ENCODE peak calls at places on chromosomes 11 and 22, in seven cellular contexts. One of them, this sample, is unnamed.

GRCh38 chr11:74957937-74958629 is 9.0 kb downstream of the SPCS2 start:
- DNase-seq in NCI-H2029 treated with DMSO at 0.1 percent for 48 hours: no peak
- DNase-seq in amniotic epithelial cell: no peak
- DNase-seq in HEK293T: no peak
- DNase-seq in T-helper 2 cell: no peak
- DNase-seq in stimulated activated CD8-positive, alpha-beta memory T cell treated with anti-CD3 and anti-CD28 coated beads, Interleukin-15, amount 100 ng/mL, for 1 hour: no peak
- DNase-seq in AG10803: no peak
- DNase-seq in this sample: no peak

GRCh38 chr11:73758451-73758850 is 2.4 kb downstream of the RAB6A start:
- DNase-seq in HEK293T: no peak
- DNase-seq in NCI-H2029 treated with DMSO at 0.1 percent for 48 hours: no peak
- DNase-seq in amniotic epithelial cell: no peak
- DNase-seq in stimulated activated CD8-positive, alpha-beta memory T cell treated with anti-CD3 and anti-CD28 coated beads, Interleukin-15, amount 100 ng/mL, for 1 hour: no peak
- DNase-seq in T-helper 2 cell: no peak
- DNase-seq in AG10803: no peak
- DNase-seq in this sample: no peak

GRCh38 chr11:114274637-114275036 is 21.6 kb upstream of the NNMT start:
- DNase-seq in NCI-H2029 treated with DMSO at 0.1 percent for 48 hours: no peak
- DNase-seq in stimulated activated CD8-positive, alpha-beta memory T cell treated with anti-CD3 and anti-CD28 coated beads, Interleukin-15, amount 100 ng/mL, for 1 hour: no peak
- DNase-seq in amniotic epithelial cell: no peak
- DNase-seq in T-helper 2 cell: no peak
- DNase-seq in AG10803: no peak
- DNase-seq in HEK293T: no peak
- DNase-seq in this sample: no peak

GRCh38 chr11:2380807-2381350 is 3.8 kb downstream of the CD81 start:
- DNase-seq in T-helper 2 cell: no peak
- DNase-seq in stimulated activated CD8-positive, alpha-beta memory T cell treated with anti-CD3 and anti-CD28 coated beads, Interleukin-15, amount 100 ng/mL, for 1 hour: no peak
- DNase-seq in NCI-H2029 treated with DMSO at 0.1 percent for 48 hours: no peak
- DNase-seq in AG10803: no peak
- DNase-seq in amniotic epithelial cell: no peak
- DNase-seq in HEK293T: no peak
- DNase-seq in this sample: no peak

GRCh38 chr11:19769820-19770219 is 57.2 kb downstream of the NAV2 start:
- DNase-seq in T-helper 2 cell: no peak
- DNase-seq in NCI-H2029 treated with DMSO at 0.1 percent for 48 hours: no peak
- DNase-seq in amniotic epithelial cell: peak; percentile 67
- DNase-seq in HEK293T: no peak
- DNase-seq in stimulated activated CD8-positive, alpha-beta memory T cell treated with anti-CD3 and anti-CD28 coated beads, Interleukin-15, amount 100 ng/mL, for 1 hour: no peak
- DNase-seq in AG10803: peak; percentile 81
- DNase-seq in this sample: no peak

GRCh38 chr22:48319321-48320047 is 1508.2 kb downstream of the BRD1 start:
- DNase-seq in HEK293T: no peak
- DNase-seq in amniotic epithelial cell: no peak
- DNase-seq in T-helper 2 cell: no peak
- DNase-seq in NCI-H2029 treated with DMSO at 0.1 percent for 48 hours: no peak
- DNase-seq in AG10803: no peak
- DNase-seq in stimulated activated CD8-positive, alpha-beta memory T cell treated with anti-CD3 and anti-CD28 coated beads, Interleukin-15, amount 100 ng/mL, for 1 hour: no peak
- DNase-seq in this sample: no peak

GRCh38 chr11:14386895-14387480 is 28.0 kb upstream of the RRAS2 start:
- DNase-seq in T-helper 2 cell: no peak
- DNase-seq in HEK293T: no peak
- DNase-seq in AG10803: peak; percentile 94
- DNase-seq in stimulated activated CD8-positive, alpha-beta memory T cell treated with anti-CD3 and anti-CD28 coated beads, Interleukin-15, amount 100 ng/mL, for 1 hour: no peak
- DNase-seq in NCI-H2029 treated with DMSO at 0.1 percent for 48 hours: no peak
- DNase-seq in amniotic epithelial cell: peak; percentile 86
- DNase-seq in this sample: no peak

GRCh38 chr22:48979482-48979881 is 848.2 kb downstream of the BRD1 start:
- DNase-seq in NCI-H2029 treated with DMSO at 0.1 percent for 48 hours: no peak
- DNase-seq in AG10803: no peak
- DNase-seq in amniotic epithelial cell: no peak
- DNase-seq in T-helper 2 cell: no peak
- DNase-seq in stimulated activated CD8-positive, alpha-beta memory T cell treated with anti-CD3 and anti-CD28 coated beads, Interleukin-15, amount 100 ng/mL, for 1 hour: no peak
- DNase-seq in HEK293T: no peak
- DNase-seq in this sample: peak; percentile 31

GRCh38 chr22:41917906-41918791 is 3.3 kb upstream of the SHISA8 start:
- DNase-seq in NCI-H2029 treated with DMSO at 0.1 percent for 48 hours: peak; percentile 35
- DNase-seq in AG10803: peak; percentile 25
- DNase-seq in T-helper 2 cell: no peak
- DNase-seq in amniotic epithelial cell: no peak
- DNase-seq in HEK293T: peak; percentile 52
- DNase-seq in stimulated activated CD8-positive, alpha-beta memory T cell treated with anti-CD3 and anti-CD28 coated beads, Interleukin-15, amount 100 ng/mL, for 1 hour: no peak
- DNase-seq in this sample: peak; percentile 21

GRCh38 chr11:44565746-44566558 is 489 bp downstream of the CD82 start:
- DNase-seq in amniotic epithelial cell: no peak
- DNase-seq in HEK293T: no peak
- DNase-seq in T-helper 2 cell: no peak
- DNase-seq in NCI-H2029 treated with DMSO at 0.1 percent for 48 hours: peak; percentile 15
- DNase-seq in stimulated activated CD8-positive, alpha-beta memory T cell treated with anti-CD3 and anti-CD28 coated beads, Interleukin-15, amount 100 ng/mL, for 1 hour: no peak
- DNase-seq in AG10803: no peak
- DNase-seq in this sample: peak; percentile 67

GRCh38 chr11:20835561-20835960 is 166.2 kb downstream of the NELL1 start:
- DNase-seq in amniotic epithelial cell: no peak
- DNase-seq in stimulated activated CD8-positive, alpha-beta memory T cell treated with anti-CD3 and anti-CD28 coated beads, Interleukin-15, amount 100 ng/mL, for 1 hour: no peak
- DNase-seq in AG10803: no peak
- DNase-seq in HEK293T: no peak
- DNase-seq in T-helper 2 cell: no peak
- DNase-seq in NCI-H2029 treated with DMSO at 0.1 percent for 48 hours: no peak
- DNase-seq in this sample: no peak

GRCh38 chr22:30170126-30170525 is 76.4 kb downstream of the LIF start:
- DNase-seq in AG10803: no peak
- DNase-seq in NCI-H2029 treated with DMSO at 0.1 percent for 48 hours: no peak
- DNase-seq in HEK293T: no peak
- DNase-seq in amniotic epithelial cell: no peak
- DNase-seq in stimulated activated CD8-positive, alpha-beta memory T cell treated with anti-CD3 and anti-CD28 coated beads, Interleukin-15, amount 100 ng/mL, for 1 hour: no peak
- DNase-seq in T-helper 2 cell: no peak
- DNase-seq in this sample: no peak

GRCh38 chr11:5556596-5557188 is 8.4 kb upstream of the OR52H1 start:
- DNase-seq in amniotic epithelial cell: peak; percentile 3
- DNase-seq in AG10803: no peak
- DNase-seq in HEK293T: no peak
- DNase-seq in NCI-H2029 treated with DMSO at 0.1 percent for 48 hours: no peak
- DNase-seq in stimulated activated CD8-positive, alpha-beta memory T cell treated with anti-CD3 and anti-CD28 coated beads, Interleukin-15, amount 100 ng/mL, for 1 hour: no peak
- DNase-seq in T-helper 2 cell: no peak
- DNase-seq in this sample: no peak

GRCh38 chr11:16611395-16612233 is 126.8 kb upstream of the C11orf58 start:
- DNase-seq in T-helper 2 cell: no peak
- DNase-seq in stimulated activated CD8-positive, alpha-beta memory T cell treated with anti-CD3 and anti-CD28 coated beads, Interleukin-15, amount 100 ng/mL, for 1 hour: no peak
- DNase-seq in AG10803: no peak
- DNase-seq in HEK293T: peak; percentile 17
- DNase-seq in NCI-H2029 treated with DMSO at 0.1 percent for 48 hours: no peak
- DNase-seq in amniotic epithelial cell: no peak
- DNase-seq in this sample: peak; percentile 81

GRCh38 chr11:15507592-15507991 is 392.9 kb downstream of the INSC start:
- DNase-seq in amniotic epithelial cell: no peak
- DNase-seq in T-helper 2 cell: no peak
- DNase-seq in HEK293T: no peak
- DNase-seq in NCI-H2029 treated with DMSO at 0.1 percent for 48 hours: peak; percentile 20
- DNase-seq in AG10803: no peak
- DNase-seq in stimulated activated CD8-positive, alpha-beta memory T cell treated with anti-CD3 and anti-CD28 coated beads, Interleukin-15, amount 100 ng/mL, for 1 hour: no peak
- DNase-seq in this sample: no peak

GRCh38 chr11:2844116-2844515 is 41.5 kb downstream of the CDKN1C start:
- DNase-seq in HEK293T: no peak
- DNase-seq in T-helper 2 cell: no peak
- DNase-seq in stimulated activated CD8-positive, alpha-beta memory T cell treated with anti-CD3 and anti-CD28 coated beads, Interleukin-15, amount 100 ng/mL, for 1 hour: no peak
- DNase-seq in NCI-H2029 treated with DMSO at 0.1 percent for 48 hours: no peak
- DNase-seq in AG10803: no peak
- DNase-seq in amniotic epithelial cell: no peak
- DNase-seq in this sample: no peak

GRCh38 chr11:76236092-76237026 is 30.1 kb upstream of the WNT11 start:
- DNase-seq in stimulated activated CD8-positive, alpha-beta memory T cell treated with anti-CD3 and anti-CD28 coated beads, Interleukin-15, amount 100 ng/mL, for 1 hour: no peak
- DNase-seq in amniotic epithelial cell: peak; percentile 33
- DNase-seq in T-helper 2 cell: peak; percentile 10
- DNase-seq in AG10803: peak; percentile 54
- DNase-seq in NCI-H2029 treated with DMSO at 0.1 percent for 48 hours: no peak
- DNase-seq in HEK293T: peak; percentile 73
- DNase-seq in this sample: peak; percentile 58

GRCh38 chr11:71322861-71323582 is 70.6 kb upstream of the SHANK2 start:
- DNase-seq in AG10803: no peak
- DNase-seq in T-helper 2 cell: no peak
- DNase-seq in amniotic epithelial cell: no peak
- DNase-seq in NCI-H2029 treated with DMSO at 0.1 percent for 48 hours: no peak
- DNase-seq in HEK293T: no peak
- DNase-seq in stimulated activated CD8-positive, alpha-beta memory T cell treated with anti-CD3 and anti-CD28 coated beads, Interleukin-15, amount 100 ng/mL, for 1 hour: no peak
- DNase-seq in this sample: no peak

GRCh38 chr11:71326328-71326940 is 74.1 kb upstream of the SHANK2 start:
- DNase-seq in HEK293T: no peak
- DNase-seq in T-helper 2 cell: no peak
- DNase-seq in stimulated activated CD8-positive, alpha-beta memory T cell treated with anti-CD3 and anti-CD28 coated beads, Interleukin-15, amount 100 ng/mL, for 1 hour: no peak
- DNase-seq in NCI-H2029 treated with DMSO at 0.1 percent for 48 hours: no peak
- DNase-seq in AG10803: no peak
- DNase-seq in amniotic epithelial cell: no peak
- DNase-seq in this sample: no peak

This sample was measured in NCI-H526.